ENCODE peak calls at places on chromosomes 3 and 15, in five cellular contexts. K, U, C, I and O are unnamed samples.
A peak's percentile ranks its signal among the peaks of the same experiment; 100 is the strongest.

GRCh38 chr3:60140160-60140559 is 1090.3 kb upstream of the CFAP20DC start:
- DNase-seq in K (no peak), U (no peak), C (no peak), I (no peak), O (no peak)

GRCh38 chr15:90232941-90233700 is 620 bp downstream of the CIB1 start:
- DNase-seq in K (peak; percentile 22), U (peak; percentile 48), C (no peak), I (peak; percentile 63), O (peak; percentile 90)

GRCh38 chr15:74967670-74968069 is 11.1 kb upstream of the RPP25 start:
- DNase-seq in K (no peak), U (no peak), C (no peak), I (no peak), O (no peak)

GRCh38 chr15:53880353-53880752 is 97.9 kb upstream of the UNC13C start:
- DNase-seq in K (no peak), U (no peak), C (peak; percentile 21), I (peak; percentile 31), O (no peak)

GRCh38 chr3:57069471-57070010 is 9.1 kb downstream of the SPATA12 start:
- DNase-seq in K (no peak), U (no peak), C (no peak), I (no peak), O (no peak)

GRCh38 chr3:177746259-177747021 is 549.2 kb upstream of the TBL1XR1 start:
- DNase-seq in K (no peak), U (no peak), C (no peak), I (no peak), O (no peak)

GRCh38 chr3:13373975-13374586 is 46.0 kb downstream of the NUP210 start:
- DNase-seq in K (no peak), U (no peak), C (no peak), I (no peak), O (no peak)

GRCh38 chr3:152071924-152072323 is 196.8 kb upstream of the MBNL1 start:
- DNase-seq in K (no peak), U (no peak), C (no peak), I (no peak), O (no peak)

GRCh38 chr3:73674280-73674679 is 49.5 kb upstream of the PDZRN3 start:
- DNase-seq in K (no peak), U (no peak), C (no peak), I (no peak), O (no peak)

GRCh38 chr3:125357032-125357658 is 18.0 kb downstream of the ZNF148 start:
- DNase-seq in K (peak; percentile 51), U (peak; percentile 37), C (peak; percentile 92), I (peak; percentile 63), O (no peak)

GRCh38 chr3:55620361-55621025 is 133.4 kb upstream of the WNT5A start:
- DNase-seq in K (no peak), U (no peak), C (no peak), I (no peak), O (no peak)

GRCh38 chr15:73341886-73342600 is 26.7 kb downstream of the HCN4 start:
- DNase-seq in K (no peak), U (no peak), C (no peak), I (peak; percentile 58), O (no peak)

GRCh38 chr3:170357920-170358854 is 672 bp downstream of the SKIL start:
- DNase-seq in K (peak; percentile 72), U (peak; percentile 67), C (peak; percentile 79), I (peak; percentile 88), O (peak; percentile 87)

GRCh38 chr15:73934281-73934680 is 8.0 kb downstream of the LOXL1 start:
- DNase-seq in K (no peak), U (peak; percentile 42), C (no peak), I (peak; percentile 15), O (no peak)

GRCh38 chr3:79085166-79085565 is 682.6 kb downstream of the ROBO1 start:
- DNase-seq in K (no peak), U (no peak), C (no peak), I (no peak), O (no peak)

GRCh38 chr3:42117175-42118008 is 26.2 kb downstream of the TRAK1 start:
- DNase-seq in K (no peak), U (no peak), C (peak; percentile 57), I (peak; percentile 63), O (peak; percentile 66)